ENCODE peak calls at places on chromosomes 16 and 17, in eight cellular contexts. I is cardiac muscle cell, K is Panc1, D is heart left ventricle, F is body of pancreas, Z is foreskin fibroblast, H is A549, C is fibroblast of lung. P is an unnamed sample.

GRCh38 chr17:39196820-39197331 is 593 bp downstream of the CACNB1 start:
- DNase-seq in Z (peak; percentile 69), D (no peak), I (peak; percentile 41), H (peak; percentile 83), C (no peak), F (peak; percentile 35), K (no peak), P (no peak)

GRCh38 chr17:3888343-3889171 is 4.3 kb downstream of the CAMKK1 start:
- DNase-seq in Z (peak; percentile 99), F (peak; percentile 61), D (peak; percentile 80), C (peak; percentile 81), K (no peak), I (no peak), H (no peak), P (peak; percentile 60)

GRCh38 chr17:5541610-5542202 is 42.6 kb downstream of the NLRP1 start:
- DNase-seq in Z (no peak), C (no peak), I (no peak), K (no peak), F (no peak), H (no peak), D (no peak), P (no peak)

GRCh38 chr17:38864636-38865398 is 5.0 kb upstream of the LASP1 start:
- DNase-seq in F (no peak), K (no peak), Z (peak; percentile 75), I (peak; percentile 40), H (no peak), D (no peak), C (peak; percentile 37), P (no peak)

GRCh38 chr17:28953444-28954118 is 2.3 kb upstream of the PHF12 start:
- DNase-seq in I (peak; percentile 79), Z (peak; percentile 56), D (peak; percentile 52), K (peak; percentile 52), F (peak; percentile 50), H (peak; percentile 72), C (no peak), P (no peak)

GRCh38 chr17:4769628-4770027 is 2.1 kb upstream of the TM4SF5 start:
- DNase-seq in C (no peak), F (no peak), H (no peak), Z (peak; percentile 45), K (no peak), D (no peak), I (no peak), P (no peak)

GRCh38 chr16:56824335-56824734 is 40.7 kb upstream of the SLC12A3 start:
- DNase-seq in H (peak; percentile 39), Z (peak; percentile 38), F (no peak), K (no peak), I (no peak), D (peak; percentile 35), C (no peak), P (no peak)

GRCh38 chr17:27379863-27380533 is 76.2 kb upstream of the KSR1 start:
- DNase-seq in C (peak; percentile 38), K (no peak), F (peak; percentile 70), H (no peak), D (peak; percentile 85), Z (peak; percentile 75), I (no peak), P (no peak)

GRCh38 chr16:81837312-81837748 is 58.2 kb downstream of the PLCG2 start:
- DNase-seq in H (no peak), K (no peak), Z (no peak), C (no peak), D (no peak), F (no peak), I (no peak), P (no peak)

GRCh38 chr17:48728232-48729231 is at the start of gene HOXB13:
- DNase-seq in Z (peak; percentile 85), H (peak; percentile 86), I (peak; percentile 66), F (no peak), K (no peak), C (peak; percentile 24), D (no peak), P (no peak)

GRCh38 chr17:43979011-43979410 is 25.3 kb upstream of the PYY start:
- DNase-seq in Z (peak; percentile 72), H (no peak), K (no peak), D (no peak), I (no peak), C (no peak), F (no peak), P (no peak)

GRCh38 chr16:30649725-30650368 is 913 bp upstream of the PRR14 start:
- DNase-seq in Z (no peak), I (no peak), H (no peak), D (no peak), C (no peak), K (no peak), F (no peak), P (no peak)

GRCh38 chr16:50024207-50024606 is 818 bp upstream of the CNEP1R1 start:
- DNase-seq in C (no peak), F (no peak), D (no peak), Z (no peak), K (no peak), I (no peak), H (no peak), P (no peak)

GRCh38 chr16:56701534-56701933 is 19.3 kb downstream of the MT1X start:
- DNase-seq in K (no peak), C (no peak), F (no peak), D (no peak), H (no peak), Z (no peak), I (no peak), P (no peak)

GRCh38 chr17:35709874-35710273 is 21.6 kb upstream of the RASL10B start:
- DNase-seq in F (no peak), H (no peak), D (peak; percentile 31), I (no peak), K (no peak), Z (peak; percentile 61), C (peak; percentile 87), P (no peak)

DNA sequence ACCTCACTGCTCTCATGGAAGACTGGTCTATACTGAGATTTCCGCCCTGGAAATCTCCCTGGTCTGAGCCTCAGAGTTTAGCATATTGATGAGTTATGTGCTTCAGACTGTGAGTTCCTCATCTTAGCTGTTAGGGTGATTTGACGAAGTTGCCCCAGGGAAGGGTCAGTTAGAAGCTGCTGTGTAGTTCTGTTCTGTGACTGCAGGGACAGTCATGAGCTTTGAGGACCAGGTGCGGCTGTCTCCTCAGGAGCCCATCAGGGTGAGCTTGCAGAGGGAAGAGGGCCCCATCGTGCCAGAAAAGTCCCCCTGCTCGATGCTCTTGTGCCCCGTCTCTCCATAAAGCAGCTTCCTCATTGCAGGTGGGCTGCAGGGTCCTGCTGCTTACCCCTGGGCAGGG is 28.3 kb upstream of the IL17C start:
- DNase-seq in D (no peak), Z (no peak), K (no peak), F (no peak), I (no peak), H (peak; percentile 29), C (no peak), P (no peak)
- TF ChIP-seq CTCF in D (no peak), Z (no peak), K (no peak), F (no peak), I (no peak), H (no peak), C (no peak), P (peak; percentile 33)

GRCh38 chr17:45093444-45094110 is 32.5 kb downstream of the NMT1 start:
- DNase-seq in I (no peak), C (no peak), D (peak; percentile 46), K (no peak), H (no peak), Z (peak; percentile 17), F (no peak), P (no peak)
- H3K4me3 ChIP-seq in I (no peak overlapping the region), C (no peak overlapping the region), D (no peak overlapping the region), K (no peak overlapping the region), H (no peak overlapping the region), Z (no peak overlapping the region), F (no peak overlapping the region), P (no peak overlapping the region)

DNA sequence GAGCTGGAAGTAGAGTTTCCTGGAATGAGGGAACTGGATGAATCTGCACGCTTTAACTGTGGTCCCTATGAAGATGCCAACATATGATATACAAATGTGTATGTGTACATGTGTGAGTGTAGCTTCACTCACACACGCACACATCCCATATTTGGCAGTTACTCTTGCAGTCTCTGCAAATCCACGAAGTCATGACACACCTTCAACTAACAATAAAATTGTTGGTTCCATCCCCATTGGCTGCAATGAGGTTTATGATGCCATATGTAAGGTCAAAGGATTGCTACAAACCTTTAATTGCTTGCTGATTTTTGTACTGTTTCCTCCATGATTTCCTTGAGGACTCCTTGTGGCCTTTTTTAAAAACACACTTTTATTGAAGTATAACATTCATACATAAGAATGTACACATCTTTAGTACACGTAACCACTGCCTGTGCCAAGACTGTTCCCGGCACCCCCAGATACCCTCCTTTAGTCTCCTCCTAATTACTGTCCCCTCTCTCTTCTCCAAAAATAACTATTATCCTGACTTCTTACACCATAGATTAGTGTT is 22.0 kb downstream of the MYO1D start:
- DNase-seq in I (no peak), K (no peak), H (no peak), F (no peak), Z (no peak), D (no peak), C (no peak), P (no peak)
- TF ChIP-seq CTCF in I (no peak), K (no peak), H (no peak), F (no peak), Z (no peak), D (no peak), C (no peak), P (no peak)

GRCh38 chr16:48367443-48368049 is 17.7 kb downstream of the SIAH1 start:
- DNase-seq in C (no peak), Z (peak; percentile 32), I (no peak), K (no peak), F (no peak), H (no peak), D (no peak), P (no peak)

GRCh38 chr16:48365601-48366164 is 19.5 kb downstream of the SIAH1 start:
- DNase-seq in H (peak; percentile 71), F (peak; percentile 92), D (peak; percentile 93), Z (peak; percentile 97), C (peak; percentile 90), I (peak; percentile 94), K (peak; percentile 43), P (no peak)

GRCh38 chr16:48366165-48367093 is 18.8 kb downstream of the SIAH1 start:
- DNase-seq in K (peak; percentile 71), I (peak; percentile 39), C (peak; percentile 98), D (no peak), F (peak; percentile 59), Z (peak; percentile 93), H (peak; percentile 69), P (peak; percentile 66)

GRCh38 chr16:48361540-48361939 is 23.7 kb downstream of the SIAH1 start:
- DNase-seq in F (no peak), C (no peak), K (no peak), H (no peak), I (no peak), D (no peak), Z (no peak), P (no peak)

GRCh38 chr16:48365030-48365600 is 20.1 kb downstream of the SIAH1 start:
- DNase-seq in Z (no peak), F (no peak), D (no peak), I (no peak), H (no peak), C (no peak), K (peak; percentile 30), P (no peak)
- H3K4me3 ChIP-seq in Z (peak overlapping the region; percentile 57), F (no peak overlapping the region), D (peak overlapping the region; percentile 60), I (peak overlapping the region; percentile 67), H (peak overlapping the region; percentile 53), C (peak overlapping the region; percentile 60), K (peak overlapping the region; percentile 77), P (peak overlapping the region; percentile 53)

DNA sequence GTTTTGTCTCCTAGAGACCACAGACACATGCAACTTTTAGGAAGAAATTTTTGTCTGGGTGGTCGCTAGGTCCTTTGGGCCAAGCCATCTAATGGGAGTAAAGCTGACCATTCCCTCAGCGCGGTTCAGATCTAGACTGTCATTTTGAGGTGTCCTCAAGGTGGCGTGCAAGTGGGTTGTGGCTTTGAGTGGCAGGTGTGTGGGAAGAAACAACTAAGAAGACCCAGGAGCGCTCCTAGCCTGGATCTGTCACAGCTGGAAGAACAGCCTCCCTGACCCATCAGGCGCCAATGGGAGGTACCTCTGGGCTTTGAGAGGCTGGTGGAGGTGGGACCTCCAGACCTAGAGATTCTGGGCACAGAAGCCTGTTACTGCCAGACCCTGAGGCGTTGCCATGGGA is 645.1 kb downstream of the KCNJ18 start:
- DNase-seq in K (no peak), H (no peak), I (no peak), D (no peak), C (no peak), F (no peak), Z (no peak), P (no peak)
- TF ChIP-seq CTCF in K (peak; percentile 12), H (no peak), I (no peak), D (no peak), C (no peak), F (no peak), Z (no peak), P (no peak)